ENCODE peak calls at places on chromosomes 2 and 18, in four cellular contexts. M is NCI-H2081; E is activated T-cell treated with anti-CD3 and anti-CD28 coated beads, Interleukin-2, amount 50 U/mL, for 4 hours; U is M059J. D is an unnamed sample.
A peak's percentile ranks its signal among the peaks of the same experiment; 100 is the strongest.

GRCh38 chr2:37443082-37443481 is 98.7 kb downstream of the QPCT start:
- DNase-seq in U (no peak), M (no peak), E (no peak), D (no peak)

GRCh38 chr2:46827274-46827930 is 88.2 kb downstream of the MCFD2 start:
- DNase-seq in U (peak; percentile 89), M (no peak), E (no peak), D (no peak)

GRCh38 chr18:28115149-28115550 is 61.8 kb downstream of the CDH2 start:
- DNase-seq in M (no peak), E (no peak), U (peak; percentile 99), D (no peak)

GRCh38 chr2:178270338-178270737 is 76.0 kb downstream of the OSBPL6 start:
- DNase-seq in U (no peak), M (no peak), E (no peak), D (no peak)

GRCh38 chr18:11468120-11468519 is 141.3 kb upstream of the SLC35G4 start:
- DNase-seq in E (no peak), U (no peak), M (no peak), D (no peak)

GRCh38 chr2:160205511-160205910 is 5.4 kb upstream of the ITGB6 start:
- DNase-seq in E (no peak), U (peak; percentile 100), M (no peak), D (peak; percentile 87)

GRCh38 chr18:62678847-62679535 is 36.4 kb upstream of the PHLPP1 start:
- DNase-seq in E (no peak), M (peak; percentile 24), U (no peak), D (no peak)

GRCh38 chr2:113240915-113241911 is 37.5 kb downstream of the PAX8 start:
- DNase-seq in U (peak; percentile 100), M (no peak), E (peak; percentile 40), D (peak; percentile 56)

GRCh38 chr2:97735161-97735561 is 21.8 kb downstream of the ZAP70 start:
- DNase-seq in M (no peak), U (no peak), E (no peak), D (no peak)

GRCh38 chr18:57475408-57475807 is 40.2 kb downstream of the ONECUT2 start:
- DNase-seq in E (no peak), M (no peak), U (no peak), D (no peak)

GRCh38 chr2:88600038-88600465 is 27.2 kb downstream of the EIF2AK3 start:
- DNase-seq in E (peak; percentile 31), U (peak; percentile 96), M (peak; percentile 55), D (peak; percentile 22)

GRCh38 chr2:190696792-190697398 is 48.0 kb downstream of the NAB1 start:
- DNase-seq in U (no peak), M (no peak), E (no peak), D (no peak)

GRCh38 chr2:130796280-130796679 is 40.4 kb upstream of the ARHGEF4 start:
- DNase-seq in E (no peak), M (no peak), U (no peak), D (no peak)

GRCh38 chr2:232418466-232419244 is 12.0 kb downstream of the ALPG start:
- DNase-seq in U (peak; percentile 42), M (peak; percentile 26), E (no peak), D (no peak)

GRCh38 chr2:47089083-47089464 is 66.0 kb downstream of the STPG4 start:
- DNase-seq in U (peak; percentile 60), E (no peak), M (no peak), D (no peak)

GRCh38 chr2:215961981-215962380 is 51.4 kb downstream of the MREG start:
- DNase-seq in U (no peak), E (no peak), M (no peak), D (no peak)

GRCh38 chr18:48036641-48037421 is 106.4 kb upstream of the SMAD2 start:
- DNase-seq in E (no peak), M (no peak), U (no peak), D (peak; percentile 2)

GRCh38 chr18:10437837-10438236 is 16.6 kb upstream of the APCDD1 start:
- DNase-seq in M (no peak), U (no peak), E (no peak), D (no peak)

GRCh38 chr2:11499081-11499743 is 33.3 kb upstream of the E2F6 start:
- DNase-seq in E (no peak), U (no peak), M (no peak), D (no peak)

GRCh38 chr18:36934884-36935283 is 106.0 kb downstream of the KIAA1328 start:
- DNase-seq in U (peak; percentile 59), M (no peak), E (no peak), D (no peak)

GRCh38 chr2:9738718-9739496 is 104.4 kb upstream of the TAF1B start:
- DNase-seq in U (no peak), E (no peak), M (no peak), D (peak; percentile 55)

GRCh38 chr2:229170171-229170570 is 100.9 kb downstream of the PID1 start:
- DNase-seq in E (no peak), U (no peak), M (no peak), D (no peak)

GRCh38 chr18:8559612-8560011 is 49.6 kb upstream of the RAB12 start:
- DNase-seq in E (no peak), M (no peak), U (peak; percentile 39), D (no peak)

GRCh38 chr2:232436381-232437129 is 19.4 kb upstream of the ALPI start:
- DNase-seq in U (peak; percentile 51), E (no peak), M (no peak), D (no peak)

GRCh38 chr2:192578780-192579179 is 384.0 kb upstream of the TMEFF2 start:
- DNase-seq in M (no peak), E (no peak), U (no peak), D (no peak)

GRCh38 chr2:222671259-222672067 is at the start of gene MOGAT1:
- DNase-seq in E (no peak), M (peak; percentile 60), U (peak; percentile 17), D (peak; percentile 30)

GRCh38 chr2:18749912-18750526 is 160.7 kb upstream of the NT5C1B start:
- DNase-seq in M (peak; percentile 42), U (peak; percentile 59), E (no peak), D (peak; percentile 63)

GRCh38 chr18:23355206-23355605 is 97.9 kb upstream of the RIOK3 start:
- DNase-seq in M (no peak), U (no peak), E (no peak), D (no peak)

GRCh38 chr2:47810850-47811249 is 27.9 kb downstream of the MSH6 start:
- DNase-seq in U (no peak), E (no peak), M (no peak), D (no peak)

GRCh38 chr2:25570161-25570840 is 103.1 kb downstream of the DTNB start:
- DNase-seq in E (no peak), M (no peak), U (no peak), D (no peak)

GRCh38 chr2:207502799-207503198 is 27.0 kb upstream of the CREB1 start:
- DNase-seq in U (no peak), M (no peak), E (no peak), D (no peak)

GRCh38 chr18:22838221-22838620 is 94.9 kb upstream of the RBBP8 start:
- DNase-seq in E (no peak), M (no peak), U (no peak), D (no peak)

D was measured in left colon.